ENCODE peak calls at places on chromosomes 1 and 21, in nine cellular contexts. Y, S, F, V, X, M, U, I and R are unnamed samples.
A peak's percentile ranks its signal among the peaks of the same experiment; 100 is the strongest.

GRCh38 chr1:207010726-207011125 is 21.8 kb downstream of the C1orf116 start:
- ATAC-seq in S (no peak), Y (no peak), I (no peak), V (no peak), M (no peak), X (peak; percentile 71), F (no peak), U (no peak), R (no peak)

GRCh38 chr1:114561333-114561732 is 20.1 kb downstream of the BCAS2 start:
- ATAC-seq in V (no peak), U (no peak), I (no peak), S (no peak), F (no peak), X (no peak), Y (no peak), M (no peak), R (no peak)

GRCh38 chr1:50348449-50349241 is 74.6 kb downstream of the DMRTA2 start:
- ATAC-seq in M (peak; percentile 83), F (peak; percentile 77), I (peak; percentile 52), U (peak; percentile 88), Y (peak; percentile 90), X (peak; percentile 95), V (no peak), S (peak; percentile 97), R (peak; percentile 57)

GRCh38 chr1:113677250-113678158 is 81.8 kb downstream of the PHTF1 start:
- ATAC-seq in I (no peak), S (peak; percentile 96), V (peak; percentile 57), U (no peak), M (no peak), Y (peak; percentile 68), F (no peak), X (peak; percentile 63), R (no peak)

GRCh38 chr1:228500143-228500736 is 13.1 kb downstream of the RNF187 start:
- ATAC-seq in M (no peak), X (peak; percentile 32), S (no peak), Y (no peak), I (no peak), V (no peak), U (no peak), F (no peak), R (no peak)

GRCh38 chr1:51071291-51071690 is 30.7 kb upstream of the C1orf185 start:
- ATAC-seq in S (no peak), V (no peak), M (no peak), X (no peak), U (no peak), F (no peak), I (no peak), Y (no peak), R (no peak)

GRCh38 chr21:34913786-34914185 is 135.3 kb downstream of the RUNX1 start:
- ATAC-seq in F (no peak), Y (no peak), U (no peak), M (no peak), I (no peak), V (no peak), S (no peak), X (no peak), R (no peak)

GRCh38 chr1:115341948-115342347 is 3.9 kb upstream of the NGF start:
- ATAC-seq in U (no peak), Y (no peak), X (no peak), M (no peak), S (no peak), V (no peak), I (no peak), F (no peak), R (no peak)

GRCh38 chr1:23497777-23498439 is 13.9 kb upstream of the ASAP3 start:
- ATAC-seq in M (no peak), F (no peak), V (no peak), S (peak; percentile 68), I (no peak), X (peak; percentile 55), U (peak; percentile 34), Y (no peak), R (no peak)

GRCh38 chr1:235759336-235759735 is 107.4 kb downstream of the LYST start:
- ATAC-seq in V (no peak), M (no peak), F (no peak), S (no peak), Y (no peak), I (no peak), X (no peak), U (no peak), R (no peak)

GRCh38 chr1:220336391-220337065 is 64.3 kb upstream of the RAB3GAP2 start:
- ATAC-seq in X (no peak), V (no peak), M (no peak), S (no peak), Y (no peak), U (no peak), F (no peak), I (no peak), R (no peak)

GRCh38 chr1:233394860-233395717 is 67.6 kb downstream of the MAP3K21 start:
- ATAC-seq in Y (peak; percentile 95), V (no peak), S (peak; percentile 98), U (peak; percentile 86), F (no peak), I (no peak), X (peak; percentile 95), M (peak; percentile 97), R (no peak)

GRCh38 chr1:112761714-112762480 is 46.8 kb upstream of the PPM1J start:
- ATAC-seq in I (no peak), F (no peak), S (no peak), M (no peak), Y (no peak), V (no peak), X (peak; percentile 74), U (no peak), R (no peak)

GRCh38 chr1:232473319-232473718 is 156.6 kb downstream of the SIPA1L2 start:
- ATAC-seq in U (peak; percentile 47), F (peak; percentile 78), X (peak; percentile 68), Y (no peak), S (peak; percentile 14), I (no peak), V (no peak), M (no peak), R (peak; percentile 63)

GRCh38 chr1:244802041-244802440 is 33.4 kb upstream of the COX20 start:
- ATAC-seq in M (peak; percentile 12), U (peak; percentile 70), V (no peak), Y (peak; percentile 64), S (no peak), I (no peak), F (no peak), X (no peak), R (no peak)

GRCh38 chr1:119808491-119808890 is 2.8 kb downstream of the REG4 start:
- ATAC-seq in X (no peak), M (no peak), U (no peak), F (no peak), I (no peak), S (no peak), Y (peak; percentile 22), V (no peak), R (no peak)

GRCh38 chr1:10628685-10629084 is 153.9 kb downstream of the PEX14 start:
- ATAC-seq in X (peak; percentile 9), M (no peak), S (peak; percentile 87), I (no peak), Y (no peak), U (no peak), F (no peak), V (no peak), R (peak; percentile 80)

GRCh38 chr21:17466166-17466565 is 46.7 kb upstream of the CXADR start:
- ATAC-seq in V (no peak), U (no peak), S (peak; percentile 13), Y (peak; percentile 80), X (peak; percentile 47), F (no peak), I (no peak), M (peak; percentile 46), R (no peak)

GRCh38 chr1:5416518-5416917 is 575.7 kb downstream of the NPHP4 start:
- ATAC-seq in U (no peak), Y (no peak), S (no peak), V (no peak), M (no peak), I (peak; percentile 53), F (no peak), X (no peak), R (no peak)

GRCh38 chr1:169263059-169263458 is 104.5 kb downstream of the NME7 start:
- ATAC-seq in X (no peak), V (no peak), I (no peak), S (no peak), F (no peak), M (no peak), Y (no peak), U (no peak), R (no peak)

GRCh38 chr1:244952940-244953339 is 88.6 kb upstream of the HNRNPU start:
- ATAC-seq in X (peak; percentile 57), Y (no peak), S (no peak), I (no peak), U (peak; percentile 65), M (peak; percentile 89), V (no peak), F (no peak), R (no peak)

GRCh38 chr1:36458910-36459309 is 5.3 kb downstream of the MRPS15 start:
- ATAC-seq in F (no peak), S (no peak), Y (no peak), M (no peak), I (no peak), V (no peak), U (no peak), X (peak; percentile 3), R (no peak)

GRCh38 chr1:56578664-56578962 is 750 bp downstream of the PLPP3 start:
- ATAC-seq in V (no peak), X (peak; percentile 68), U (peak; percentile 67), S (peak; percentile 10), Y (peak; percentile 68), I (no peak), F (peak; percentile 76), M (peak; percentile 52), R (peak; percentile 26)
- H3K27ac ChIP-seq in V (no peak overlapping the region), X (peak overlapping the region; percentile 91), U (peak overlapping the region; percentile 96), S (peak overlapping the region; percentile 99), Y (peak overlapping the region; percentile 64), I (no peak overlapping the region), F (peak overlapping the region; percentile 88), M (peak overlapping the region; percentile 96), R (peak overlapping the region; percentile 96)

GRCh38 chr1:53562256-53562982 is 103.2 kb downstream of the DMRTB1 start:
- ATAC-seq in I (no peak), F (no peak), S (no peak), X (no peak), U (no peak), Y (no peak), V (peak; percentile 84), M (no peak), R (no peak)
- H3K4me3 ChIP-seq in I (no peak overlapping the region), F (no peak overlapping the region), S (no peak overlapping the region), X (no peak overlapping the region), U (no peak overlapping the region), Y (no peak overlapping the region), V (no peak overlapping the region), M (no peak overlapping the region), R (no peak overlapping the region)

DNA sequence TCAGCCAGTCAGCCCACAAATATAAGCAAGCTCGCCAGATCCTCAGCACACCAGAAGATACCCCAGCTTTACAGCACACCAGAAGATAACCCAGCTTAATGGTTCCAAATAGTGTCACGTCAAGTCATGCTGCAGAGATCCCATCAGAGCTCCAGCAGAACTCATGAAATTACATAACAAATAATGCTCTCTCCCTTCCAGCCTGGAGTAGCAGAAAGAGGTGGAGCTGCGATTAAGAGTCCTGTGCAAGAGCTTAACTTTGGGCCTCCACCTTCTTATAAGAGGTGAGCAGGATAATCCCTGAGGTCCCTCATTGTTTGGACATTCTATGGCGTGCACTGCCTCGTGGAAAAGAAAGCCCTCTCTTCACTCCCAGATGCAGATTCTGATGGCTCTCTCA is 59.3 kb downstream of the GLUL start:
- ATAC-seq in M (no peak), S (no peak), Y (no peak), X (no peak), I (no peak), F (no peak), U (no peak), V (no peak), R (no peak)
- H3K9me3 ChIP-seq in M (no peaks in the 10 kb centered on the region), S (no peaks in the 10 kb centered on the region), Y (no peaks in the 10 kb centered on the region), X (no peaks in the 10 kb centered on the region), I (no peaks in the 10 kb centered on the region), F (no peaks in the 10 kb centered on the region), U (no peaks in the 10 kb centered on the region), V (no peaks in the 10 kb centered on the region), R (no peaks in the 10 kb centered on the region)

GRCh38 chr1:9435854-9436253 is 103.4 kb upstream of the SLC25A33 start:
- ATAC-seq in X (no peak), M (no peak), Y (no peak), V (no peak), U (peak; percentile 6), F (no peak), I (no peak), S (no peak), R (no peak)
- H3K27ac ChIP-seq in X (peak overlapping the region; percentile 8), M (peak overlapping the region; percentile 63), Y (peak overlapping the region; percentile 82), V (no peak overlapping the region), U (peak overlapping the region; percentile 87), F (no peak overlapping the region), I (no peak overlapping the region), S (peak overlapping the region; percentile 77), R (peak overlapping the region; percentile 25)